ENCODE peak calls at places on chromosomes 3 and 15, in ten cellular contexts. R is uterus, U is heart left ventricle, P is body of pancreas, S is ovary, T is sigmoid colon, D is K562, J is IMR-90, O is HepG2, E is suprapubic skin. C is an unnamed sample.
A peak's percentile ranks its signal among the peaks of the same experiment; 100 is the strongest.

GRCh38 chr3:166123576-166123975 is 286.4 kb upstream of the BCHE start:
- DNase-seq in R (no peak), U (no peak), P (no peak), S (no peak), T (no peak), D (no peak), J (peak; percentile 12), O (no peak), E (no peak), C (no peak)

GRCh38 chr3:128482175-128482856 is 10.7 kb downstream of the GATA2 start:
- DNase-seq in R (peak; percentile 57), U (peak; percentile 18), P (no peak), S (no peak), T (no peak), D (no peak), J (peak; percentile 68), O (no peak), E (no peak), C (no peak)

GRCh38 chr15:34496616-34497015 is 59.0 kb upstream of the GOLGA8A start:
- DNase-seq in R (no peak), U (no peak), P (no peak), S (no peak), T (no peak), D (no peak), J (no peak), O (no peak), E (no peak), C (no peak)

GRCh38 chr3:27340524-27340923 is 28.7 kb downstream of the NEK10 start:
- DNase-seq in R (no peak), U (no peak), P (no peak), S (no peak), T (no peak), D (no peak), J (no peak), O (no peak), E (no peak), C (no peak)

GRCh38 chr3:185822221-185822956 is 2.5 kb downstream of the IGF2BP2 start:
- DNase-seq in R (no peak), U (no peak), P (no peak), S (no peak), T (no peak), D (peak; percentile 34), J (peak; percentile 87), O (peak; percentile 57), E (no peak), C (no peak)

GRCh38 chr15:45116482-45117326 is 2.6 kb downstream of the DUOXA2 start:
- DNase-seq in R (no peak), U (no peak), P (no peak), S (no peak), T (no peak), D (no peak), J (no peak), O (no peak), E (no peak), C (no peak)

GRCh38 chr15:39455502-39455991 is 125.3 kb upstream of the THBS1 start:
- DNase-seq in R (no peak), U (no peak), P (peak; percentile 33), S (no peak), T (no peak), D (peak; percentile 69), J (peak; percentile 90), O (peak; percentile 97), E (no peak), C (no peak)

GRCh38 chr3:184806567-184807271 is 5.2 kb upstream of the VPS8 start:
- DNase-seq in R (no peak), U (no peak), P (no peak), S (no peak), T (no peak), D (no peak), J (no peak), O (no peak), E (no peak), C (no peak)

GRCh38 chr3:10393514-10393913 is 72.6 kb upstream of the SEC13 start:
- DNase-seq in R (no peak), U (no peak), P (no peak), S (no peak), T (no peak), D (no peak), J (no peak), O (no peak), E (no peak), C (no peak)

GRCh38 chr3:10390641-10391373 is 69.9 kb upstream of the SEC13 start:
- DNase-seq in R (no peak), U (no peak), P (no peak), S (no peak), T (no peak), D (no peak), J (no peak), O (no peak), E (no peak), C (no peak)

GRCh38 chr3:10391391-10391790 is 70.5 kb upstream of the SEC13 start:
- DNase-seq in R (no peak), U (no peak), P (no peak), S (no peak), T (no peak), D (no peak), J (no peak), O (no peak), E (no peak), C (no peak)

GRCh38 chr3:10392906-10393461 is 72.1 kb upstream of the SEC13 start:
- DNase-seq in R (no peak), U (no peak), P (no peak), S (no peak), T (no peak), D (no peak), J (no peak), O (no peak), E (no peak), C (no peak)

DNA sequence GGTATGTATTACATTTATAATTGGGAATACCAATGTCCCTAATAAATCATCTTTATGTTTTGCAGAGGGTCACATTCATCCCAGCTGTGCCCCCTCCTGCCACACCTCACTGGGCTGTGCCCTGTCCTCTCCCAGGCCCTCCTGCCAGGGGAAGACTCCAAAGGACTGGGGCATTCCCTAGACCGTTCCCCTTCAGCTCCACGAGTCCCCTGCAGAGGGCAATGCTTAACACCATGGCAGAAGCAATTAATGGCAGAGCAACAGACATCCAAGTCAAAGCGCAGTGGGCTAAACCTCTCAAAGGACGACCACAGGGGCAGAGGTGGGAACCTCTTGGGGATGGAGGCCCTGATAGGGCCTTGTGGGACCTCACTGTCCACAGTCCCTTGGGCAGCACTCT is 71.3 kb upstream of the SEC13 start:
- DNase-seq in R (no peak), U (no peak), P (no peak), S (no peak), T (no peak), D (no peak), J (no peak), O (no peak), E (no peak), C (no peak)
- TF ChIP-seq CTCF in R (no peak), U (no peak), P (no peak), S (no peak), T (no peak), D (peak; percentile 24), J (peak; percentile 21), O (peak; percentile 46), E (no peak), C (no peak)

GRCh38 chr3:155908086-155908485 is 37.6 kb downstream of the GMPS start:
- DNase-seq in R (no peak), U (no peak), P (no peak), S (no peak), T (no peak), D (no peak), J (no peak), O (no peak), E (no peak), C (no peak)

GRCh38 chr3:155912574-155913190 is 42.2 kb downstream of the GMPS start:
- DNase-seq in R (no peak), U (no peak), P (no peak), S (no peak), T (no peak), D (no peak), J (peak; percentile 39), O (no peak), E (no peak), C (no peak)

GRCh38 chr3:155908605-155909004 is 38.2 kb downstream of the GMPS start:
- DNase-seq in R (no peak), U (no peak), P (no peak), S (no peak), T (no peak), D (no peak), J (no peak), O (no peak), E (no peak), C (no peak)

GRCh38 chr3:155917781-155918180 is 47.3 kb downstream of the GMPS start:
- DNase-seq in R (no peak), U (no peak), P (no peak), S (no peak), T (no peak), D (no peak), J (peak; percentile 37), O (no peak), E (no peak), C (no peak)

GRCh38 chr3:155912090-155912489 is 41.6 kb downstream of the GMPS start:
- DNase-seq in R (no peak), U (no peak), P (no peak), S (no peak), T (no peak), D (no peak), J (no peak), O (no peak), E (no peak), C (no peak)
- H3K27ac ChIP-seq in R (no peak overlapping the region), U (no peak overlapping the region), P (no peak overlapping the region), S (no peak overlapping the region), T (peak overlapping the region; percentile 34), D (no peak overlapping the region), J (no peak overlapping the region), O (no peak overlapping the region), E (no peak overlapping the region), C (no peak overlapping the region)

GRCh38 chr3:61560452-61561373 is 658 bp upstream of the PTPRG start:
- DNase-seq in R (peak; percentile 84), U (peak; percentile 91), P (peak; percentile 82), S (peak; percentile 90), T (peak; percentile 92), D (no peak), J (peak; percentile 73), O (peak; percentile 81), E (peak; percentile 91), C (peak; percentile 79)
- TF ChIP-seq POLR2A in R (no peak), U (no peak), P (peak; percentile 22), S (no peak), T (peak; percentile 31), D (no peak), J (no peak), O (peak; percentile 77), E (no peak), C (no peak)

GRCh38 chr3:195555110-195555509 is 12.0 kb upstream of the PPP1R2 start:
- DNase-seq in R (no peak), U (no peak), P (no peak), S (no peak), T (no peak), D (no peak), J (no peak), O (no peak), E (no peak), C (no peak)

GRCh38 chr3:195559723-195560409 is 16.7 kb upstream of the PPP1R2 start:
- DNase-seq in R (no peak), U (no peak), P (peak; percentile 31), S (no peak), T (no peak), D (no peak), J (no peak), O (peak; percentile 28), E (no peak), C (no peak)

GRCh38 chr3:195557327-195557726 is 14.2 kb upstream of the PPP1R2 start:
- DNase-seq in R (no peak), U (no peak), P (no peak), S (no peak), T (no peak), D (no peak), J (no peak), O (peak; percentile 40), E (no peak), C (no peak)

GRCh38 chr3:195556390-195556789 is 13.3 kb upstream of the PPP1R2 start:
- DNase-seq in R (no peak), U (no peak), P (no peak), S (no peak), T (no peak), D (peak; percentile 64), J (no peak), O (no peak), E (no peak), C (no peak)

DNA sequence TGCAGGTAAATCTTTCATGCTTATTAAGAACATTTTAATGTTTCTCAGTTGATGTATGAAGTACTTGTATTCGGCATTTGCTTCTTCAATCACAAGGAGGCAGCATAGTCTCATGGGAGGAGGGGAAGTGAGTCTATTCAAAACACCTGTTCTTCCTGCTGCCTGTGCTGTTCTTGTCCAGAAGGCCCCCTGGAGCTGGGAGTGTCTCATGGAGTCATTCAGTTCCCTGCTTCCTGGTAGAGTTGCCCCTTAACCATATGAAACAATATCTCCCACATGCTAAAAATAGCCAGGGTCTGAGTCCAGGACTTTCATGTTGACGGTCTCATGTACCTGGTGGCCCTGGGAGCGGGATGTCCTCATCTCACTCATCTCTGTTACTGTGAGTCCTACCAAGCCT is 15.5 kb upstream of the PPP1R2 start:
- DNase-seq in R (no peak), U (no peak), P (peak; percentile 34), S (no peak), T (no peak), D (peak; percentile 41), J (peak; percentile 21), O (peak; percentile 49), E (no peak), C (no peak)
- TF ChIP-seq CTCF in R (peak; percentile 18), U (peak; percentile 40), P (peak; percentile 61), S (no peak), T (no peak), D (peak; percentile 86), J (peak; percentile 33), O (peak; percentile 70), E (no peak), C (peak; percentile 19)